ENCODE peak calls at places on chromosomes 1 and 21, in ten cellular contexts. W is fibroblast of lung, P is AG09309, C is OCI-LY7, F is A549, N is psoas muscle, X is fibroblast of mammary gland, Y is stomach, U is fibroblast of the aortic adventitia, H is right lobe of liver. G is an unnamed sample.

GRCh38 chr1:197915797-197916686 is 1.1 kb upstream of the LHX9 start:
- DNase-seq in W (peak; percentile 56), P (peak; percentile 29), C (no peak), F (peak; percentile 82), N (peak; percentile 81), X (peak; percentile 58), Y (no peak), U (peak; percentile 34), H (peak; percentile 70), G (peak; percentile 62)

GRCh38 chr21:45551816-45552695 is 9.8 kb upstream of the SLC19A1 start:
- DNase-seq in W (no peak), P (no peak), C (no peak), F (no peak), N (peak; percentile 41), X (no peak), Y (no peak), U (no peak), H (no peak), G (no peak)

GRCh38 chr1:17168480-17168878 is 36.4 kb upstream of the PADI1 start:
- DNase-seq in W (peak; percentile 94), P (peak; percentile 75), C (no peak), F (no peak), N (no peak), X (peak; percentile 52), Y (no peak), U (peak; percentile 82), H (no peak), G (peak; percentile 74)

GRCh38 chr21:42425603-42425985 is 21.9 kb downstream of the UBASH3A start:
- DNase-seq in W (no peak), P (no peak), C (no peak), F (no peak), N (no peak), X (no peak), Y (no peak), U (no peak), H (no peak), G (no peak)

GRCh38 chr1:226827968-226828513 is 42.4 kb upstream of the PSEN2 start:
- DNase-seq in W (peak; percentile 88), P (peak; percentile 77), C (peak; percentile 97), F (peak; percentile 94), N (peak; percentile 98), X (peak; percentile 96), Y (peak; percentile 96), U (peak; percentile 97), H (peak; percentile 93), G (peak; percentile 97)

GRCh38 chr1:224623743-224624333 is 7.7 kb downstream of the CNIH3 start:
- DNase-seq in W (peak; percentile 99), P (peak; percentile 87), C (peak; percentile 17), F (no peak), N (no peak), X (peak; percentile 89), Y (peak; percentile 39), U (peak; percentile 84), H (no peak), G (peak; percentile 90)

GRCh38 chr1:55081188-55081904 is 42.0 kb downstream of the PCSK9 start:
- DNase-seq in W (peak; percentile 89), P (no peak), C (no peak), F (no peak), N (no peak), X (peak; percentile 78), Y (no peak), U (peak; percentile 70), H (no peak), G (peak; percentile 83)

GRCh38 chr1:67359592-67359991 is 51.9 kb downstream of the IL12RB2 start:
- DNase-seq in W (no peak), P (no peak), C (no peak), F (no peak), N (no peak), X (no peak), Y (no peak), U (no peak), H (no peak), G (no peak)

GRCh38 chr1:11730429-11730861 is 5.5 kb upstream of the AGTRAP start:
- DNase-seq in W (no peak), P (no peak), C (peak; percentile 82), F (no peak), N (no peak), X (no peak), Y (no peak), U (peak; percentile 17), H (no peak), G (peak; percentile 65)

GRCh38 chr1:150320667-150320978 is 710 bp upstream of the PRPF3 start:
- DNase-seq in W (no peak), P (no peak), C (no peak), F (no peak), N (no peak), X (no peak), Y (no peak), U (no peak), H (no peak), G (peak; percentile 5)
- H3K4me3 ChIP-seq in W (peak overlapping the region; percentile 64), P (peak overlapping the region; percentile 70), C (peak overlapping the region; percentile 90), F (peak overlapping the region; percentile 78), N (peak overlapping the region; percentile 84), X (no peak overlapping the region), Y (peak overlapping the region; percentile 88), U (peak overlapping the region; percentile 37), H (peak overlapping the region; percentile 86), G (peak overlapping the region; percentile 95)

DNA sequence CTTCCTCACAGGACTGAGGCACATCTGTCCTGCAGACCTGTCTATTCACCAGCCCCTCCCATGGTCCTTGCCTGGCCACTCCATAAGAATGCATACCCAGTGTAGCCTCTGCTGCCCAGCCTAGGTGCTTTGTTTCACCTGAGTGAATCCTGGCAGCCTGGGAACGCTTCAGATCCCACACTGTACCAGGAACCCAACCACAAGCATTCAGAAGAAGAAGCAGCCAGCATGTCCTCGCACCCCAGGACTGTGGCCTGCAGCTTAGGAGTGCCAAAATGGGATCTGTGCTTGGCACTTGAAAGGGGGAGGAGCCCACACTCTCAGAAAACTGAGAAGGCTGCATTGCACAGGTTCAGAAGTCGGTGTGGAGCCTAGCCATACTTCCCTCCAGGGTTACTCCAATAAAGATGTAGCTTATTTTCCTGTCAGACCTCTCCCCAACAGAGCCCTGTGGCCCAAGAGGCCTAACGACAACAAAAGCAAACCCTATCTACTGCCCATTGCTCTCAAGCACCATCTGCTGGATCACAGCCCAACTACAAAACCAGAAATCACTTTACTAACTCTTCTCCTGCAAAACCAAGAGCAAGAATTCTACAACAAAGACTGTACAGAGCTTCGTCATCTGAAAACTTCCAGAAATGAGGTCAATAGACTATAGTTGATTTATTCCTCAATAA is 923.1 kb upstream of the NEGR1 start:
- DNase-seq in W (no peak), P (no peak), C (no peak), F (no peak), N (no peak), X (no peak), Y (no peak), U (no peak), H (no peak), G (no peak)
- TF ChIP-seq CTCF in W (no peak), P (no peak), C (peak; percentile 30), F (no peak), N (no peak), X (no peak), Y (no peak), U (no peak), H (no peak), G (no peak)

DNA sequence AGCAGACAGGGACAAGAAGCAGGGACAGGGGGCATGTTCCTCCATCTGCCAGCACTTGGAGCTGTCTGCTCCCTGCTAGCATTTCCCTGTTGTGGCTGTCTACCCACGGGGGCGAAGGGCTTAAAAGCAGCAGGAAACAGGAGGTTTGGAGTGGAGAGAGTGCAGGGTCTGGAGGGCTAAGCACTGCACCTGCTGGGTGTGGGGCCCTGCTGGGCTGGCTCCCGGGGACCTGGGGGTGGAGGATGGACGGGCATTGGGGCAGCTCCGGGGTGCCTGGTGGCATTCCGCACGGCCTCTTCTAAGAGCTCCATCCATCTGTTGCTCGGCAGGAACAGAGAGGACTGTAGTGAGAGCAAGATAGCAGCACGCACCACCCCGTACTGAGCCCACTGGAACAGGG is 21.2 kb downstream of the LRRC71 start:
- DNase-seq in W (no peak), P (no peak), C (no peak), F (no peak), N (peak; percentile 11), X (no peak), Y (no peak), U (no peak), H (no peak), G (no peak)
- H3K4me3 ChIP-seq in W (no peak overlapping the region), P (no peak overlapping the region), C (no peak overlapping the region), F (no peak overlapping the region), N (no peak overlapping the region), X (no peak overlapping the region), Y (no peak overlapping the region), U (no peak overlapping the region), H (no peak overlapping the region), G (no peak overlapping the region)

GRCh38 chr1:228736844-228737415 is 1.7 kb downstream of the RHOU start:
- DNase-seq in W (no peak), P (no peak), C (no peak), F (no peak), N (no peak), X (no peak), Y (no peak), U (no peak), H (no peak), G (no peak)

GRCh38 chr1:228737613-228738012 is 2.3 kb downstream of the RHOU start:
- DNase-seq in W (no peak), P (no peak), C (no peak), F (no peak), N (no peak), X (no peak), Y (no peak), U (no peak), H (peak; percentile 57), G (no peak)

GRCh38 chr1:228733576-228733975 is 1.7 kb upstream of the RHOU start:
- DNase-seq in W (no peak), P (no peak), C (no peak), F (no peak), N (no peak), X (no peak), Y (no peak), U (no peak), H (no peak), G (no peak)

GRCh38 chr1:228735871-228736586 is 750 bp downstream of the RHOU start:
- DNase-seq in W (peak; percentile 19), P (no peak), C (no peak), F (peak; percentile 26), N (peak; percentile 73), X (peak; percentile 5), Y (peak; percentile 68), U (peak; percentile 31), H (peak; percentile 66), G (peak; percentile 19)

DNA sequence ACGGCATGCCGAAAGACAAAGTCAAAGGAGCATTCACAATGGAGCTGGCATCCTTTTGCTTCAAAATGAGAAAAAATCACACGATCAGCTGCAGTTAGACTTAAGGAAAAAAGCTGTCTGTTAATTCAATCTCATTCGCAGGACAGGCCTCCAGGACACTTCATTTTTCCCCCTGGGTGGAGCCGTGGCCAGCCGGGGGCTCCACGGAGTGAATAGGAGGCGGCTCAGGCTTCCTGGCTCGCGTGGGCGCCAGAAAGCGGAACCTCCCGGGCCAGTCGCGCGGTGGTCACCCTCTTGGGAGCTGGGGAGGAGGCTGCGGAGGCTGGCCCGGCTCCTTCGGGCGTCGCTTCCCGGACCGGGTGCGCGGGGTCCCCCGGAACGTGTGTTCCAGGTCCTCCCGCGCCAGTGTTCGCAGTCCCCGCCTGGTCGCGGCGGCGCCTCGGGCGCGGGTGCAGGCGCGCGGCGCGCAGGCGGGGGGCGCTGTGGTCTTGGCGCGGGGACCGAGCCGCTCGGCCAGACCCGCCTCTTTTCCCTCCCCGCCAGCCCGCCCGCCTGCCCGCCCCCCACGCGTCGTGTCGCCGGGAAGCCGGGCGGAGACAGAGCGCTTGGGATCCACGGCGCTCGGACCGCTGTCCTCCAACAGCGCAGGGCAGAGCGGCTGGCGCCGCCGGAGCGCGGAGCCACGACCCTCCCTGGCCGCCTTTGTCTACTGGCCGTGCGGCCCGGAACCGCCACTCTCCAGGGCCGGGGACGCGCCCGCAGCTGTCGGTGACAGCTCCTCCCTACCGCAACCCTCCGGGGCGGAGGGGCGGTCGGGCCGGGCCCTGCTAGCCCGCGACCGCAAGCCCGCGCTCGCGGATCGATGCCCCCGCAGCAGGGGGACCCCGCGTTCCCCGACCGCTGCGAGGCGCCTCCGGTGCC is at the start of gene RHOU:
- DNase-seq in W (peak; percentile 45), P (no peak), C (no peak), F (peak; percentile 67), N (peak; percentile 87), X (peak; percentile 30), Y (peak; percentile 82), U (peak; percentile 39), H (peak; percentile 89), G (peak; percentile 84)
- TF ChIP-seq CTCF in W (peak; percentile 20), P (peak; percentile 19), C (no peak), F (peak; percentile 96), N (peak; percentile 86), X (no peak), Y (no peak), U (peak; percentile 38), H (peak; percentile 96), G (no peak)